ENCODE peak calls at places on chromosomes 1 and 21, in four cellular contexts. M, I, L and A are unnamed samples.
A peak's percentile ranks its signal among the peaks of the same experiment; 100 is the strongest.

GRCh38 chr1:24963099-24963872 is 33.2 kb upstream of the RUNX3 start:
- DNase-seq in M (peak; percentile 13), L (no peak), I (no peak), A (no peak)

GRCh38 chr1:199290186-199290585 is 651.3 kb downstream of the PTPRC start:
- DNase-seq in L (no peak), I (no peak), M (no peak), A (peak; percentile 41)

GRCh38 chr1:145792484-145792883 is 31.4 kb downstream of the RNF115 start:
- DNase-seq in I (no peak), M (no peak), L (no peak), A (no peak)

GRCh38 chr1:41631971-41632370 is 147.5 kb upstream of the EDN2 start:
- DNase-seq in I (no peak), M (no peak), L (no peak), A (no peak)

GRCh38 chr1:3454811-3455618 is 550 bp downstream of the ARHGEF16 start:
- DNase-seq in I (peak; percentile 88), L (no peak), M (peak; percentile 49), A (no peak)

GRCh38 chr21:45130324-45130774 is 56.0 kb downstream of the ADARB1 start:
- DNase-seq in I (no peak), L (no peak), M (peak; percentile 47), A (peak; percentile 72)

GRCh38 chr1:226128487-226129075 is 58.0 kb downstream of the ACBD3 start:
- DNase-seq in I (peak; percentile 50), L (no peak), M (no peak), A (no peak)

GRCh38 chr1:154459044-154459443 is 43.0 kb upstream of the TDRD10 start:
- DNase-seq in M (no peak), I (no peak), L (no peak), A (no peak)

GRCh38 chr1:214540324-214540723 is 11.1 kb downstream of the PTPN14 start:
- DNase-seq in I (no peak), M (no peak), L (no peak), A (no peak)

GRCh38 chr21:40797881-40798280 is 49.1 kb downstream of the DSCAM start:
- DNase-seq in M (no peak), L (no peak), I (no peak), A (no peak)

GRCh38 chr21:28856588-28857250 is 136.0 kb downstream of the LTN1 start:
- DNase-seq in L (no peak), I (peak; percentile 53), M (no peak), A (no peak)

GRCh38 chr1:46411601-46412341 is 17.7 kb downstream of the FAAH start:
- DNase-seq in L (no peak), M (peak; percentile 66), I (no peak), A (no peak)

GRCh38 chr1:108560430-108561144 is 687 bp downstream of the EEIG2 start:
- DNase-seq in L (no peak), I (peak; percentile 9), M (no peak), A (peak; percentile 62)

GRCh38 chr1:86394416-86394815 is 1.7 kb downstream of the ODF2L start:
- DNase-seq in I (no peak), M (no peak), L (no peak), A (peak; percentile 70)

GRCh38 chr1:55472784-55473183 is 257.6 kb upstream of the USP24 start:
- DNase-seq in I (no peak), L (no peak), M (no peak), A (peak; percentile 26)

GRCh38 chr21:38787461-38788274 is 18.1 kb upstream of the ETS2 start:
- DNase-seq in L (no peak), M (peak; percentile 82), I (peak; percentile 99), A (no peak)

GRCh38 chr1:174090476-174090875 is 68.3 kb upstream of the RC3H1 start:
- DNase-seq in L (no peak), M (no peak), I (no peak), A (no peak)

GRCh38 chr1:116853680-116854191 is 56.0 kb upstream of the PTGFRN start:
- DNase-seq in I (peak; percentile 58), L (no peak), M (peak; percentile 30), A (peak; percentile 94)

GRCh38 chr1:171983584-171983983 is 142.3 kb downstream of the DNM3 start:
- DNase-seq in I (no peak), M (no peak), L (no peak), A (peak; percentile 48)

GRCh38 chr1:41488599-41488905 is 4.1 kb upstream of the EDN2 start:
- DNase-seq in I (no peak), L (no peak), M (no peak), A (no peak)

GRCh38 chr1:106173101-106173500 is 883.4 kb upstream of the PRMT6 start:
- DNase-seq in I (no peak), L (no peak), M (no peak), A (no peak)

GRCh38 chr1:17013598-17014320 is 2.0 kb upstream of the ATP13A2 start:
- DNase-seq in L (peak; percentile 15), I (no peak), M (peak; percentile 49), A (no peak)

GRCh38 chr1:48556161-48556850 is 84.3 kb upstream of the SPATA6 start:
- DNase-seq in M (no peak), I (no peak), L (no peak), A (no peak)

GRCh38 chr1:99176753-99177152 is 87.5 kb upstream of the PLPPR4 start:
- DNase-seq in I (no peak), L (no peak), M (no peak), A (no peak)

GRCh38 chr1:52551476-52552235 is 1.2 kb downstream of the TUT4 start:
- DNase-seq in I (peak; percentile 31), L (no peak), M (no peak), A (peak; percentile 65)

GRCh38 chr1:165424454-165425283 is 20.3 kb downstream of the RXRG start:
- DNase-seq in L (no peak), M (no peak), I (no peak), A (no peak)

GRCh38 chr1:63368131-63368530 is 704 bp downstream of the ALG6 start:
- DNase-seq in M (peak; percentile 10), I (peak; percentile 4), L (no peak), A (no peak)

GRCh38 chr1:238226805-238227204 is 336.1 kb upstream of the ZP4 start:
- DNase-seq in M (no peak), L (no peak), I (no peak), A (no peak)

GRCh38 chr1:244353572-244354091 is 98.1 kb downstream of the ADSS2 start:
- DNase-seq in M (peak; percentile 86), I (peak; percentile 37), L (no peak), A (peak; percentile 98)

GRCh38 chr1:3003941-3004270 is 17.4 kb upstream of the ACTRT2 start:
- DNase-seq in I (no peak), L (no peak), M (no peak), A (no peak)

GRCh38 chr1:217333939-217334338 is 297.0 kb downstream of the GPATCH2 start:
- DNase-seq in I (peak; percentile 10), M (peak; percentile 12), L (no peak), A (no peak)

GRCh38 chr1:199550384-199551067 is 477.0 kb upstream of the NR5A2 start:
- DNase-seq in I (no peak), M (no peak), L (no peak), A (peak; percentile 23)

GRCh38 chr1:183093821-183094287 is 70.6 kb downstream of the LAMC1 start:
- DNase-seq in L (no peak), I (no peak), M (no peak), A (no peak)

GRCh38 chr1:47182681-47183235 is 7.1 kb downstream of the PDZK1IP1 start:
- DNase-seq in M (no peak), L (no peak), I (no peak), A (no peak)

GRCh38 chr1:9028921-9029715 is 2.9 kb upstream of the SLC2A7 start:
- DNase-seq in M (no peak), L (no peak), I (no peak), A (no peak)

GRCh38 chr1:10755977-10756521 is 40.4 kb downstream of the CASZ1 start:
- DNase-seq in I (no peak), L (no peak), M (peak; percentile 52), A (peak; percentile 11)

GRCh38 chr1:15994081-15994480 is 10.0 kb upstream of the SRARP start:
- DNase-seq in M (no peak), L (no peak), I (no peak), A (no peak)

GRCh38 chr1:48003741-48004503 is 6.7 kb upstream of the TRABD2B start:
- DNase-seq in M (no peak), I (no peak), L (no peak), A (no peak)

GRCh38 chr21:37060296-37060695 is 12.6 kb downstream of the PIGP start:
- DNase-seq in M (no peak), L (no peak), I (peak; percentile 89), A (peak; percentile 77)

GRCh38 chr1:15459771-15460719 is 3.5 kb downstream of the CELA2A start:
- DNase-seq in I (no peak), L (no peak), M (no peak), A (no peak)

GRCh38 chr1:93878889-93879586 is at the start of gene DNTTIP2:
- DNase-seq in M (peak; percentile 90), L (peak; percentile 69), I (peak; percentile 87), A (peak; percentile 93)
- TF ChIP-seq POLR2A in M (peak; percentile 97), L (peak; percentile 99), I (peak; percentile 95), A (peak; percentile 90)

GRCh38 chr21:26451014-26451740 is 121.9 kb downstream of the CYYR1 start:
- DNase-seq in L (no peak), I (no peak), M (no peak), A (no peak)

GRCh38 chr21:26445440-26445839 is 127.6 kb downstream of the CYYR1 start:
- DNase-seq in M (no peak), L (no peak), I (no peak), A (no peak)

GRCh38 chr21:26448751-26449150 is 124.3 kb downstream of the CYYR1 start:
- DNase-seq in M (no peak), L (no peak), I (no peak), A (no peak)

GRCh38 chr21:26447932-26448331 is 125.2 kb downstream of the CYYR1 start:
- DNase-seq in M (no peak), L (no peak), I (no peak), A (no peak)

DNA sequence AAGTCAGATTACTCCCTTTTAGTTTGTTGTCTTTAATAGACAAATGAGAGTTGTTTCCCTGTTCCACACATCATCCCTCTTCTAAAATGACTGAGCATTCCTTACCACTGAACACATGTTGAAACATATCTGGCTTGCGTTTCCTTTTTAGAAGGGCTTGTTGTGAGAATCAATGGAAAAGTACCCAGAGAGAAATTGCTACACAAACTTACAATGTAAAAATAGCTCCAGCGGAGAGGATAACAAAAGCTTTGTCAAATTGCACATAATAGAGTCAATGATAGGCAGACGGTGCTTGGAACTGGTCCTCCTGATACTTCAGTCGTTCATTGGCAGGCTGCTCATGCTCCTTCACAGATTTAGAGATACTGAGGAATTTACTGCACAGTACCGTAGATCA is 123.9 kb downstream of the CYYR1 start:
- DNase-seq in L (no peak), M (no peak), I (no peak), A (peak; percentile 9)
- TF ChIP-seq MYC in L (no peak), M (no peak), I (no peak), A (no peak)

GRCh38 chr1:178075323-178075722 is 18.6 kb upstream of the RASAL2 start:
- DNase-seq in L (no peak), I (no peak), M (no peak), A (no peak)
- TF ChIP-seq POLR2AphosphoS5 in L (no peak), I (no peak), M (no peak), A (no peak)

GRCh38 chr21:42377951-42378340 is 11.6 kb upstream of the TFF1 start:
- DNase-seq in M (no peak), L (no peak), I (no peak), A (no peak)
- TF ChIP-seq POLR2A in M (no peak), L (no peak), I (no peak), A (no peak)